ENCODE peak calls at places on chromosome 1, in six cellular contexts. One of them, this sample, is unnamed.
A peak's percentile ranks its signal among the peaks of the same experiment; 100 is the strongest.

GRCh38 chr1:43442756-43443155 is 11.0 kb downstream of the HYI start:
- DNase-seq in cardiac muscle cell: no peak
- DNase-seq in esophagus squamous epithelium: no peak
- DNase-seq in astrocyte: no peak
- DNase-seq in IMR-90: no peak
- DNase-seq in spleen: peak; percentile 51
- DNase-seq in this sample: no peak

GRCh38 chr1:119735217-119735616 is 23.5 kb downstream of the PHGDH start:
- DNase-seq in cardiac muscle cell: no peak
- DNase-seq in esophagus squamous epithelium: no peak
- DNase-seq in astrocyte: no peak
- DNase-seq in IMR-90: no peak
- DNase-seq in spleen: no peak
- DNase-seq in this sample: no peak

GRCh38 chr1:183958958-183959357 is 78.6 kb downstream of the COLGALT2 start:
- DNase-seq in cardiac muscle cell: no peak
- DNase-seq in esophagus squamous epithelium: no peak
- DNase-seq in astrocyte: no peak
- DNase-seq in IMR-90: no peak
- DNase-seq in spleen: no peak
- DNase-seq in this sample: no peak

GRCh38 chr1:35062518-35063196 is 16.5 kb upstream of the ZMYM1 start:
- DNase-seq in cardiac muscle cell: peak; percentile 84
- DNase-seq in esophagus squamous epithelium: no peak
- DNase-seq in astrocyte: peak; percentile 67
- DNase-seq in IMR-90: peak; percentile 36
- DNase-seq in spleen: no peak
- DNase-seq in this sample: no peak

GRCh38 chr1:248404024-248404423 is 1.2 kb downstream of the OR2T1 start:
- DNase-seq in cardiac muscle cell: no peak
- DNase-seq in esophagus squamous epithelium: peak; percentile 83
- DNase-seq in astrocyte: no peak
- DNase-seq in IMR-90: peak; percentile 19
- DNase-seq in spleen: no peak
- DNase-seq in this sample: no peak

GRCh38 chr1:65260851-65261473 is 48.4 kb upstream of the DNAJC6 start:
- DNase-seq in cardiac muscle cell: no peak
- DNase-seq in esophagus squamous epithelium: no peak
- DNase-seq in astrocyte: peak; percentile 50
- DNase-seq in IMR-90: peak; percentile 67
- DNase-seq in spleen: no peak
- DNase-seq in this sample: no peak

GRCh38 chr1:176469450-176469985 is 6.5 kb downstream of the PAPPA2 start:
- DNase-seq in cardiac muscle cell: no peak
- DNase-seq in esophagus squamous epithelium: no peak
- DNase-seq in astrocyte: peak; percentile 5
- DNase-seq in IMR-90: peak; percentile 7
- DNase-seq in spleen: no peak
- DNase-seq in this sample: no peak

GRCh38 chr1:222555992-222556615 is 8.2 kb upstream of the HHIPL2 start:
- DNase-seq in cardiac muscle cell: no peak
- DNase-seq in esophagus squamous epithelium: no peak
- DNase-seq in astrocyte: no peak
- DNase-seq in IMR-90: peak; percentile 9
- DNase-seq in spleen: no peak
- DNase-seq in this sample: no peak

GRCh38 chr1:151043163-151043562 is 4.4 kb upstream of the C1orf56 start:
- DNase-seq in cardiac muscle cell: no peak
- DNase-seq in esophagus squamous epithelium: no peak
- DNase-seq in astrocyte: no peak
- DNase-seq in IMR-90: no peak
- DNase-seq in spleen: no peak
- DNase-seq in this sample: no peak

GRCh38 chr1:45862008-45862407 is 58.6 kb downstream of the MAST2 start:
- DNase-seq in cardiac muscle cell: no peak
- DNase-seq in esophagus squamous epithelium: no peak
- DNase-seq in astrocyte: no peak
- DNase-seq in IMR-90: no peak
- DNase-seq in spleen: no peak
- DNase-seq in this sample: no peak

GRCh38 chr1:221018415-221018814 is 139.2 kb downstream of the HLX start:
- DNase-seq in cardiac muscle cell: no peak
- DNase-seq in esophagus squamous epithelium: no peak
- DNase-seq in astrocyte: no peak
- DNase-seq in IMR-90: no peak
- DNase-seq in spleen: no peak
- DNase-seq in this sample: no peak

GRCh38 chr1:215845224-215845902 is 278.3 kb downstream of the KCTD3 start:
- DNase-seq in cardiac muscle cell: peak; percentile 62
- DNase-seq in esophagus squamous epithelium: no peak
- DNase-seq in astrocyte: peak; percentile 87
- DNase-seq in IMR-90: peak; percentile 92
- DNase-seq in spleen: no peak
- DNase-seq in this sample: no peak

GRCh38 chr1:239011382-239011781 is 375.0 kb upstream of the CHRM3 start:
- DNase-seq in cardiac muscle cell: no peak
- DNase-seq in esophagus squamous epithelium: no peak
- DNase-seq in astrocyte: no peak
- DNase-seq in IMR-90: no peak
- DNase-seq in spleen: no peak
- DNase-seq in this sample: no peak

GRCh38 chr1:177091036-177091435 is 73.5 kb downstream of the ASTN1 start:
- DNase-seq in cardiac muscle cell: peak; percentile 0
- DNase-seq in esophagus squamous epithelium: no peak
- DNase-seq in astrocyte: peak; percentile 40
- DNase-seq in IMR-90: no peak
- DNase-seq in spleen: no peak
- DNase-seq in this sample: no peak

GRCh38 chr1:185016880-185017279 is 28.5 kb upstream of the RNF2 start:
- DNase-seq in cardiac muscle cell: peak; percentile 23
- DNase-seq in esophagus squamous epithelium: no peak
- DNase-seq in astrocyte: peak; percentile 0
- DNase-seq in IMR-90: peak; percentile 1
- DNase-seq in spleen: no peak
- DNase-seq in this sample: no peak

GRCh38 chr1:58785424-58786058 is 1.7 kb upstream of the JUN start:
- DNase-seq in cardiac muscle cell: peak; percentile 61
- DNase-seq in esophagus squamous epithelium: no peak
- DNase-seq in astrocyte: peak; percentile 60
- DNase-seq in IMR-90: peak; percentile 39
- DNase-seq in spleen: peak; percentile 88
- DNase-seq in this sample: peak; percentile 75

GRCh38 chr1:202834771-202835547 is 24.2 kb downstream of the PCAT6 start:
- DNase-seq in cardiac muscle cell: no peak
- DNase-seq in esophagus squamous epithelium: no peak
- DNase-seq in astrocyte: no peak
- DNase-seq in IMR-90: no peak
- DNase-seq in spleen: no peak
- DNase-seq in this sample: no peak

GRCh38 chr1:94309216-94309615 is 71.8 kb upstream of the ARHGAP29 start:
- DNase-seq in cardiac muscle cell: no peak
- DNase-seq in esophagus squamous epithelium: no peak
- DNase-seq in astrocyte: no peak
- DNase-seq in IMR-90: no peak
- DNase-seq in spleen: no peak
- DNase-seq in this sample: no peak

GRCh38 chr1:10046356-10047085 is 13.8 kb downstream of the UBE4B start:
- DNase-seq in cardiac muscle cell: peak; percentile 32
- DNase-seq in esophagus squamous epithelium: no peak
- DNase-seq in astrocyte: peak; percentile 60
- DNase-seq in IMR-90: no peak
- DNase-seq in spleen: no peak
- DNase-seq in this sample: no peak

GRCh38 chr1:18279713-18280074 is 172.1 kb downstream of the IGSF21 start:
- DNase-seq in cardiac muscle cell: no peak
- DNase-seq in esophagus squamous epithelium: no peak
- DNase-seq in astrocyte: no peak
- DNase-seq in IMR-90: no peak
- DNase-seq in spleen: no peak
- DNase-seq in this sample: no peak

GRCh38 chr1:43204394-43204793 is 32.3 kb downstream of the CFAP57 start:
- DNase-seq in cardiac muscle cell: no peak
- DNase-seq in esophagus squamous epithelium: no peak
- DNase-seq in astrocyte: no peak
- DNase-seq in IMR-90: no peak
- DNase-seq in spleen: no peak
- DNase-seq in this sample: no peak

GRCh38 chr1:31412732-31413404 is at the start of gene SERINC2:
- DNase-seq in cardiac muscle cell: no peak
- DNase-seq in esophagus squamous epithelium: no peak
- DNase-seq in astrocyte: no peak
- DNase-seq in IMR-90: no peak
- DNase-seq in spleen: peak; percentile 76
- DNase-seq in this sample: no peak

GRCh38 chr1:39405358-39405757 is 86.1 kb upstream of the BMP8A start:
- DNase-seq in cardiac muscle cell: peak; percentile 24
- DNase-seq in esophagus squamous epithelium: no peak
- DNase-seq in astrocyte: no peak
- DNase-seq in IMR-90: no peak
- DNase-seq in spleen: no peak
- DNase-seq in this sample: no peak
- H3K4me1 ChIP-seq in cardiac muscle cell: peaks cover 14% of the 10 kb centered on the region
- H3K4me1 ChIP-seq in esophagus squamous epithelium: peaks cover 33% of the 10 kb centered on the region
- H3K4me1 ChIP-seq in astrocyte: peaks cover 49% of the 10 kb centered on the region
- H3K4me1 ChIP-seq in IMR-90: peaks cover 18% of the 10 kb centered on the region
- H3K4me1 ChIP-seq in spleen: peaks cover 63% of the 10 kb centered on the region
- H3K4me1 ChIP-seq in this sample: peaks cover 34% of the 10 kb centered on the region

GRCh38 chr1:2237773-2238172 is 9.7 kb downstream of the SKI start:
- DNase-seq in cardiac muscle cell: no peak
- DNase-seq in esophagus squamous epithelium: no peak
- DNase-seq in astrocyte: no peak
- DNase-seq in IMR-90: no peak
- DNase-seq in spleen: peak; percentile 79
- DNase-seq in this sample: no peak
- TF ChIP-seq CTCF in cardiac muscle cell: peak; percentile 26
- TF ChIP-seq CTCF in esophagus squamous epithelium: no peak
- TF ChIP-seq CTCF in astrocyte: no peak
- TF ChIP-seq CTCF in IMR-90: no peak
- TF ChIP-seq CTCF in spleen: peak; percentile 22
- TF ChIP-seq CTCF in this sample: no peak

GRCh38 chr1:204251286-204251685 is 37.5 kb upstream of the GOLT1A start:
- DNase-seq in cardiac muscle cell: no peak
- DNase-seq in esophagus squamous epithelium: no peak
- DNase-seq in astrocyte: no peak
- DNase-seq in IMR-90: no peak
- DNase-seq in spleen: no peak
- DNase-seq in this sample: no peak

GRCh38 chr1:204248954-204249353 is 35.2 kb upstream of the GOLT1A start:
- DNase-seq in cardiac muscle cell: no peak
- DNase-seq in esophagus squamous epithelium: no peak
- DNase-seq in astrocyte: no peak
- DNase-seq in IMR-90: no peak
- DNase-seq in spleen: no peak
- DNase-seq in this sample: no peak

GRCh38 chr1:204250428-204251030 is 36.7 kb upstream of the GOLT1A start:
- DNase-seq in cardiac muscle cell: no peak
- DNase-seq in esophagus squamous epithelium: no peak
- DNase-seq in astrocyte: no peak
- DNase-seq in IMR-90: peak; percentile 9
- DNase-seq in spleen: no peak
- DNase-seq in this sample: no peak

GRCh38 chr1:204251926-204252689 is 38.3 kb upstream of the GOLT1A start:
- DNase-seq in cardiac muscle cell: no peak
- DNase-seq in esophagus squamous epithelium: no peak
- DNase-seq in astrocyte: no peak
- DNase-seq in IMR-90: no peak
- DNase-seq in spleen: no peak
- DNase-seq in this sample: no peak

DNA sequence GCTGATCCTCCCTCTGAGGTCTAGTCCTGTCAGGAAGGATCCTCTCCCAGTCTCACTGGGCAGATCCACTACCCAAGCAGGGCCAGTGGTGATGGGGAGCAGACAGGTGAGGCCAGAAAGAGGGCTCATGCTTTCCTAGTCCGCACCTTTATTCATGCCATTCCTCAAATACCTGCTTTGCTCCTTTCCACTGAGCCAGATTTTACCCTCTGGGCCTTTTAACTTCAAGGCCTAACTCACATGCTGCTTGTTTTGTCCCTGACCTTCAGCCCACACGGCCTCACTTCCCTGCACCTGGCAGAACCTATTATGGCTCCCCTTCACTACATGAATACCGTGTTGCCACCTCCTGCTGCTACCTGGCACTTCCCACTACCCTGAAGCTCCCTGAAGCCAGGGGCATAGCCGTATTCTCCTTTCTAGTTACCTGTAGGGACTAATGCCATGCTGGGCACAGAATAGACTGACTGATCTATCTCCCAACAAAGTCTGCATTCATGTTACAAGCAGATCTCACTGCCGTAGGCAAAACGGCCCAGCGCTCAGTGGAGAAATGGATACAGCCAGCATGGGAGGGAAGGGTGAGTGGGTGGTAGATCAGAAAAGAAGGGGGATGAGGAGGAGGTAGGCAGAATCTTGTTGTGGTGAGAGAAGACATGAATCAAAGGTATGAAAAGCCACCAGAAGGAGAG is 36.1 kb upstream of the GOLT1A start:
- DNase-seq in cardiac muscle cell: no peak
- DNase-seq in esophagus squamous epithelium: no peak
- DNase-seq in astrocyte: no peak
- DNase-seq in IMR-90: no peak
- DNase-seq in spleen: no peak
- DNase-seq in this sample: no peak
- H3K27ac ChIP-seq in cardiac muscle cell: no peak overlapping the region
- H3K27ac ChIP-seq in esophagus squamous epithelium: no peak overlapping the region
- H3K27ac ChIP-seq in astrocyte: no peak overlapping the region
- H3K27ac ChIP-seq in IMR-90: no peak overlapping the region
- H3K27ac ChIP-seq in spleen: no peak overlapping the region
- H3K27ac ChIP-seq in this sample: no peak overlapping the region

GRCh38 chr1:8404450-8405370 is 86.8 kb downstream of the SLC45A1 start:
- DNase-seq in cardiac muscle cell: no peak
- DNase-seq in esophagus squamous epithelium: no peak
- DNase-seq in astrocyte: no peak
- DNase-seq in IMR-90: no peak
- DNase-seq in spleen: no peak
- DNase-seq in this sample: no peak
- H3K4me1 ChIP-seq in cardiac muscle cell: peaks cover 24% of the 10 kb centered on the region
- H3K4me1 ChIP-seq in esophagus squamous epithelium: peaks cover 31% of the 10 kb centered on the region
- H3K4me1 ChIP-seq in astrocyte: peaks cover 23% of the 10 kb centered on the region
- H3K4me1 ChIP-seq in IMR-90: peaks cover 26% of the 10 kb centered on the region
- H3K4me1 ChIP-seq in spleen: peaks cover 64% of the 10 kb centered on the region
- H3K4me1 ChIP-seq in this sample: peaks cover 25% of the 10 kb centered on the region

GRCh38 chr1:109788695-109789521 is 25.2 kb upstream of the EPS8L3 start:
- DNase-seq in cardiac muscle cell: no peak
- DNase-seq in esophagus squamous epithelium: no peak
- DNase-seq in astrocyte: no peak
- DNase-seq in IMR-90: no peak
- DNase-seq in spleen: peak; percentile 74
- DNase-seq in this sample: no peak
- TF ChIP-seq CTCF in cardiac muscle cell: peak; percentile 50
- TF ChIP-seq CTCF in esophagus squamous epithelium: peak; percentile 26
- TF ChIP-seq CTCF in astrocyte: peak; percentile 36
- TF ChIP-seq CTCF in IMR-90: peak; percentile 41
- TF ChIP-seq CTCF in spleen: no peak
- TF ChIP-seq CTCF in this sample: peak; percentile 16